ENCODE peak calls at places on chromosomes 4 and X, in eight cellular contexts. B is choroid plexus epithelial cell, W is spleen, J is coronary artery, X is left ventricle myocardium inferior, T is heart left ventricle, A is lower lobe of right lung, U is suprapubic skin. G is an unnamed sample.
A peak's percentile ranks its signal among the peaks of the same experiment; 100 is the strongest.

GRCh38 chrX:26071618-26072017 is 66.5 kb upstream of the MAGEB18 start:
- DNase-seq in B (no peak), W (no peak), J (no peak), X (no peak), T (no peak), A (no peak), U (no peak), G (no peak)

GRCh38 chr4:147794787-147795413 is 63.0 kb downstream of the ARHGAP10 start:
- DNase-seq in B (no peak), W (no peak), J (no peak), X (no peak), T (no peak), A (no peak), U (no peak), G (no peak)

GRCh38 chr4:26183017-26183416 is 137.8 kb upstream of the RBPJ start:
- DNase-seq in B (peak; percentile 44), W (no peak), J (no peak), X (no peak), T (no peak), A (no peak), U (no peak), G (peak; percentile 68)

GRCh38 chrX:49129427-49129826 is 5.9 kb upstream of the GPKOW start:
- DNase-seq in B (no peak), W (no peak), J (no peak), X (no peak), T (no peak), A (no peak), U (no peak), G (no peak)

GRCh38 chr4:119841361-119841760 is 212.8 kb upstream of the PDE5A start:
- DNase-seq in B (no peak), W (no peak), J (no peak), X (no peak), T (no peak), A (no peak), U (no peak), G (no peak)

GRCh38 chrX:18769812-18770573 is 62.5 kb downstream of the PPEF1 start:
- DNase-seq in B (no peak), W (no peak), J (no peak), X (no peak), T (no peak), A (no peak), U (no peak), G (peak; percentile 16)

GRCh38 chrX:41666251-41666650 is 22.5 kb upstream of the GPR34 start:
- DNase-seq in B (peak; percentile 45), W (no peak), J (no peak), X (no peak), T (no peak), A (no peak), U (no peak), G (peak; percentile 17)

GRCh38 chr4:42416017-42416416 is 18.7 kb downstream of the SHISA3 start:
- DNase-seq in B (no peak), W (no peak), J (no peak), X (no peak), T (no peak), A (no peak), U (no peak), G (no peak)

GRCh38 chr4:123600426-123600825 is 203.8 kb downstream of the SPRY1 start:
- DNase-seq in B (no peak), W (no peak), J (no peak), X (no peak), T (no peak), A (no peak), U (no peak), G (no peak)

GRCh38 chr4:78951862-78952472 is 12.7 kb upstream of the PAQR3 start:
- DNase-seq in B (peak; percentile 68), W (no peak), J (no peak), X (no peak), T (no peak), A (no peak), U (no peak), G (peak; percentile 60)

GRCh38 chrX:40773809-40774208 is 38.5 kb upstream of the MED14 start:
- DNase-seq in B (no peak), W (no peak), J (no peak), X (no peak), T (no peak), A (no peak), U (no peak), G (peak; percentile 70)

GRCh38 chr4:76993787-76994641 is 44.5 kb downstream of the SEPTIN11 start:
- DNase-seq in B (no peak), W (no peak), J (no peak), X (no peak), T (no peak), A (no peak), U (no peak), G (no peak)

GRCh38 chr4:135120190-135120589 is 918.6 kb upstream of the PABPC4L start:
- DNase-seq in B (peak; percentile 63), W (no peak), J (no peak), X (no peak), T (no peak), A (no peak), U (no peak), G (no peak)
- H3K4me3 ChIP-seq in B (no peak overlapping the region), W (no peak overlapping the region), J (no peak overlapping the region), X (no peak overlapping the region), T (no peak overlapping the region), A (no peak overlapping the region), U (no peak overlapping the region), G (no peak overlapping the region)

GRCh38 chrX:20265726-20266681 is 705 bp downstream of the RPS6KA3 start:
- DNase-seq in B (peak; percentile 34), W (peak; percentile 87), J (peak; percentile 75), X (peak; percentile 15), T (peak; percentile 30), A (peak; percentile 55), U (peak; percentile 72), G (no peak)

GRCh38 chrX:20267599-20267923 is 852 bp upstream of the RPS6KA3 start:
- DNase-seq in B (no peak), W (no peak), J (no peak), X (no peak), T (peak; percentile 27), A (no peak), U (no peak), G (no peak)

GRCh38 chrX:20263474-20263873 is 3.2 kb downstream of the RPS6KA3 start:
- DNase-seq in B (peak; percentile 61), W (no peak), J (no peak), X (no peak), T (no peak), A (no peak), U (no peak), G (peak; percentile 32)

GRCh38 chrX:20266810-20267598 is at the start of gene RPS6KA3:
- DNase-seq in B (peak; percentile 91), W (peak; percentile 98), J (peak; percentile 91), X (peak; percentile 90), T (peak; percentile 93), A (peak; percentile 94), U (peak; percentile 93), G (peak; percentile 78)

GRCh38 chrX:20265221-20265725 is 1.4 kb downstream of the RPS6KA3 start:
- DNase-seq in B (peak; percentile 80), W (peak; percentile 80), J (peak; percentile 79), X (peak; percentile 42), T (peak; percentile 77), A (peak; percentile 77), U (peak; percentile 76), G (peak; percentile 89)
- TF ChIP-seq CTCF in B (no peak), W (no peak), J (no peak), X (no peak), T (no peak), A (no peak), U (no peak), G (no peak)

GRCh38 chr4:183186803-183187202 is 87.7 kb downstream of the WWC2 start:
- DNase-seq in B (no peak), W (no peak), J (no peak), X (no peak), T (no peak), A (no peak), U (no peak), G (no peak)

GRCh38 chr4:183185018-183185417 is 86.0 kb downstream of the WWC2 start:
- DNase-seq in B (peak; percentile 44), W (no peak), J (no peak), X (no peak), T (no peak), A (no peak), U (no peak), G (no peak)

GRCh38 chr4:183181081-183181480 is 82.0 kb downstream of the WWC2 start:
- DNase-seq in B (no peak), W (no peak), J (no peak), X (no peak), T (no peak), A (no peak), U (no peak), G (no peak)

GRCh38 chr4:183182873-183183725 is 84.0 kb downstream of the WWC2 start:
- DNase-seq in B (peak; percentile 90), W (no peak), J (no peak), X (no peak), T (peak; percentile 48), A (peak; percentile 51), U (no peak), G (peak; percentile 82)

GRCh38 chr4:183183906-183184535 is 85.0 kb downstream of the WWC2 start:
- DNase-seq in B (no peak), W (no peak), J (no peak), X (no peak), T (no peak), A (no peak), U (no peak), G (no peak)
- H3K4me3 ChIP-seq in B (no peak overlapping the region), W (no peak overlapping the region), J (no peak overlapping the region), X (no peak overlapping the region), T (no peak overlapping the region), A (no peak overlapping the region), U (no peak overlapping the region), G (no peak overlapping the region)

GRCh38 chr4:120841580-120841979 is 80.9 kb downstream of the PRDM5 start:
- DNase-seq in B (peak; percentile 42), W (no peak), J (no peak), X (no peak), T (no peak), A (no peak), U (no peak), G (no peak)

GRCh38 chr4:120844528-120844921 is 78.0 kb downstream of the PRDM5 start:
- DNase-seq in B (no peak), W (no peak), J (no peak), X (no peak), T (no peak), A (no peak), U (no peak), G (no peak)

GRCh38 chr4:120842046-120842445 is 80.5 kb downstream of the PRDM5 start:
- DNase-seq in B (peak; percentile 86), W (no peak), J (no peak), X (no peak), T (no peak), A (no peak), U (no peak), G (peak; percentile 65)

GRCh38 chr4:120847019-120847582 is 75.4 kb downstream of the PRDM5 start:
- DNase-seq in B (no peak), W (no peak), J (no peak), X (no peak), T (no peak), A (no peak), U (no peak), G (no peak)

DNA sequence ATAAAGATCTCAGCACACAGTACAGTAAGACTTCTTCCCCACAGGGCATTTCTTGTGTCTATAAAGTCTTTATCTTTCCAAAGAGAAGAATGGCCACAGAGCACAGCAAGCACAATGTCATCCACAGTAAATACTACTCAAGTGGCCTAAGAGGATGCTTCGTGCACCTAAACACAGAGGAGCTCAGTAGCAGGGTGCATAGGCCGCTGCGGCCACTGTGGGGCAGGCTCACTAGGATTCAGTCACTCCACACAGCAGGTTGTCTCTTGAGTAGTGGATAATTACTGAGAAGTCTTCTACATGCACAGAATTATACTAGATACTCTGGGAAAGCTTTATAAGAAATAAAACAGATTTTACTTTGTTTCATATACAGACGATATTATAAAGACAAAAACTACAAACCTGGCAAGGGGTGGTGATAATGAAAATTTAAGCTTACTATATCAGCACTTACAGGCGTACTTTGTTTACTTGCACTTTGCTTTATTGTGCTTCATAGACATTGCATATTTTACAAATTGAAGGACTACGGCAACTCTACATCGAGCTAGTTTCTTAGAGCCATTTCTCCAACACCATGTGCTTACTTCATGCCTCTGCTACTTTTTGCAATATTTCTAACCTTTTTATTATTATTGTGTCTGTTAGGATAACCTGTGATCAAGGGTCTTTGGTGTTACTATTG is 78.5 kb downstream of the PRDM5 start:
- DNase-seq in B (no peak), W (no peak), J (no peak), X (peak; percentile 16), T (no peak), A (peak; percentile 50), U (no peak), G (no peak)
- TF ChIP-seq CTCF in B (peak; percentile 52), W (no peak), J (no peak), X (peak; percentile 60), T (peak; percentile 45), A (peak; percentile 44), U (no peak), G (no peak)

G was measured in fibroblast of mammary gland.